ENCODE peak calls at places on chromosomes 3 and 15, in seven cellular contexts. B, G, T, V, K, S and C are unnamed samples.

GRCh38 chr15:93110502-93111040 is 21.6 kb upstream of the RGMA start:
- DNase-seq in S (no peak), T (no peak), V (no peak), K (no peak), B (no peak), G (no peak), C (peak; percentile 30)

GRCh38 chr3:8282541-8283165 is 219.0 kb upstream of the LMCD1 start:
- DNase-seq in V (no peak), B (no peak), T (no peak), K (no peak), S (no peak), G (peak; percentile 9), C (peak; percentile 57)

GRCh38 chr15:95202569-95203349 is 971.4 kb downstream of the MCTP2 start:
- DNase-seq in V (no peak), T (no peak), G (no peak), K (no peak), B (peak; percentile 1), S (no peak), C (no peak)

GRCh38 chr3:114293846-114294245 is at the start of gene TIGIT:
- DNase-seq in S (no peak), B (no peak), G (no peak), V (no peak), K (no peak), T (no peak), C (no peak)

GRCh38 chr3:129106320-129106719 is 15.3 kb downstream of the RAB43 start:
- DNase-seq in B (no peak), S (no peak), G (no peak), V (no peak), K (no peak), T (peak; percentile 52), C (no peak)

GRCh38 chr15:92934706-92935105 is 34.6 kb downstream of the CHD2 start:
- DNase-seq in S (no peak), T (no peak), G (no peak), B (no peak), V (no peak), K (no peak), C (no peak)

GRCh38 chr3:3619815-3620214 is 179.4 kb upstream of the LRRN1 start:
- DNase-seq in T (no peak), G (no peak), B (no peak), K (no peak), S (no peak), V (no peak), C (no peak)

GRCh38 chr3:63344676-63345075 is 66.6 kb downstream of the SYNPR start:
- DNase-seq in K (peak; percentile 49), T (peak; percentile 78), V (no peak), G (no peak), S (no peak), B (no peak), C (peak; percentile 53)

GRCh38 chr3:111069974-111070751 is 1.5 kb upstream of the NECTIN3 start:
- DNase-seq in V (no peak), B (peak; percentile 30), G (peak; percentile 36), K (no peak), T (peak; percentile 44), S (no peak), C (peak; percentile 5)

GRCh38 chr15:92271179-92271578 is 122.5 kb upstream of the ST8SIA2 start:
- DNase-seq in G (no peak), K (no peak), V (no peak), S (no peak), T (peak; percentile 9), B (no peak), C (no peak)

GRCh38 chr3:195394700-195395099 is 48.1 kb downstream of the ACAP2 start:
- DNase-seq in T (peak; percentile 29), S (no peak), K (no peak), V (no peak), G (no peak), B (peak; percentile 49), C (no peak)

DNA sequence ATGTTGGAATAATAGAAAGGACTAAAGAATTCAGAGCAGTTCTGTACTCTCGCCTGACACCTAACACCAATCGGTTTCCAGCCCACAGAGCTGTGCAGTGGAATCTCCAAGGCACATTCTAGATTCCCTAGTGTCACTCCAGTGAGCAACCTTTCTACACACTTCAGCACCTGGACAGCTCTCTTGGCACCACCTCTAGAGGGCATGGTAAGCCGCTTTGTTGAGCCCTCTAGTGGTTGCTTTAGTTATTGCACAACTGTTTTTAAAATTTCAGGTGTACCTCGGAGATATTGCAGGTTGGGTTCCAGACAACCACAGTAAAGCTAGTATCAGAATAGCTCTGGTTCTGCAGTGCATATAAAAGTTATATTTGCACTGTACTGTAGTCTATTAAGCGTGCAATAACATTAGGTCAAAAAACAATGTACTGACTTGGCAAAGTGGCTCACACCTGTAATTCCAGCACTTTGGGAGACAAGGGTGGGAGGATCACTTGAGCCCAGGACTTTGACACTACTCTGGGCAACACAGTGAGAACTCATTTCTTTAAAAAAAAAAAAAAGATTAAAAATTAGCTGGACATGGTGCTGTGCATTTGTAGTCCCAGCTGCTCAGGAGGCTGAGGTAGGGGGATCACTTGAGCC is 26.5 kb upstream of the ERC2 start:
- DNase-seq in K (peak; percentile 81), V (peak; percentile 88), T (peak; percentile 92), G (peak; percentile 84), S (peak; percentile 69), B (peak; percentile 80), C (peak; percentile 71)
- H3K4ac ChIP-seq in K (no peak overlapping the region), V (no peak overlapping the region), T (no peak overlapping the region), G (no peak overlapping the region), S (no peak overlapping the region), B (no peak overlapping the region), C (no peak overlapping the region)

GRCh38 chr15:74422370-74422722 is 11.4 kb downstream of the SEMA7A start:
- DNase-seq in K (no peak), G (no peak), B (no peak), T (no peak), S (no peak), V (no peak), C (no peak)
- H2BK5ac ChIP-seq in K (no peak overlapping the region), G (peak overlapping the region; percentile 9), B (peak overlapping the region; percentile 90), T (peak overlapping the region; percentile 55), S (peak overlapping the region; percentile 84), V (peak overlapping the region; percentile 90), C (no peak overlapping the region)

GRCh38 chr15:89814112-89814742 is 425 bp downstream of the ANPEP start:
- DNase-seq in S (no peak), B (no peak), V (no peak), K (peak; percentile 29), T (no peak), G (peak; percentile 18), C (no peak)
- H3K4ac ChIP-seq in S (no peak overlapping the region), B (peak overlapping the region; percentile 69), V (no peak overlapping the region), K (no peak overlapping the region), T (no peak overlapping the region), G (peak overlapping the region; percentile 70), C (no peak overlapping the region)

DNA sequence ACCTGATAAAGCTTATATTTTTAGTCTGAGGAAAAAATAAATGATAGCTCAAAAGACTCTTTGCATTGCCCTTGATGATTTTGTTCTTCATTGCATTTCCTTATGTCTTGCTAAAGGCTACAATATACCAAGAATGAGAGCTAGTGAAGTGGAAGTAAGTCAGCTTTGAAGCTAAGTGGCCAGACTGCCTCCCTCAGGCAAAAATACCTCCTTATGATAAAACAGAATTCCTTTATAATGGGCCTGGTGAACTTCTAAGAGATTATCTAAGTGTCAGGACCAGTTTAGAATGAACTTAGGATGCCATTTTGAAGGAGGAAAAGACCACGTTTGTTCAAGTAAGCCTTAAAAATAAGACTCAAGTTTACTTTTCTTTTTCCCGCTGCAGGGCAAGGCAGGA is 678.4 kb downstream of the ROBO2 start:
- DNase-seq in K (no peak), G (no peak), B (no peak), T (peak; percentile 45), S (no peak), V (no peak), C (peak; percentile 63)
- H2BK5ac ChIP-seq in K (no peak overlapping the region), G (no peak overlapping the region), B (no peak overlapping the region), T (no peak overlapping the region), S (no peak overlapping the region), V (no peak overlapping the region), C (no peak overlapping the region)

GRCh38 chr3:37140899-37141541 is 33.4 kb downstream of the LRRFIP2 start:
- DNase-seq in G (no peak), S (no peak), T (no peak), K (no peak), B (no peak), V (no peak), C (no peak)
- H3K4ac ChIP-seq in G (no peak overlapping the region), S (no peak overlapping the region), T (no peak overlapping the region), K (no peak overlapping the region), B (no peak overlapping the region), V (no peak overlapping the region), C (no peak overlapping the region)

DNA sequence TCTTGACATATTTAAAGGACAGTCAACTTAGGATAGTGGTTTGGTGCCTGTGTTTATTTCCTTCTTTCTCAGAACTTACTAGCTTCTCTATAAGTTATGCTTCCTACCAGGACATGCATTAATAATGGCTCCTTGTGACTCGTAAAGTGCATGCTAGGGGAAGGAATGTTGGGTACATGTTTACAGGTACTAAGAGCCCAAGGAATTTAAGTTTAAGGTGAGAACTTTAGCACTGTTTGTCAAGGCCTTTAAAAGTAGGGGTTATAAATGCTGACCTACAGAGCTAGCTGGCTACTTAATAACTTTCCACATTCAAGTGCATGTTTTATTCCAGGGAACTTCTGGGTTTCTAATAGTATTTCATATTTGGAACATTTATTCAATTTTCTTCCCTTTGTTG is at the start of gene TMEM207:
- DNase-seq in B (no peak), G (no peak), T (no peak), V (no peak), S (no peak), K (no peak), C (no peak)
- H2BK5ac ChIP-seq in B (no peak within 1 kb of the TSS), G (no peak within 1 kb of the TSS), T (no peak within 1 kb of the TSS), V (no peak within 1 kb of the TSS), S (no peak within 1 kb of the TSS), K (no peak within 1 kb of the TSS), C (no peak within 1 kb of the TSS)

DNA sequence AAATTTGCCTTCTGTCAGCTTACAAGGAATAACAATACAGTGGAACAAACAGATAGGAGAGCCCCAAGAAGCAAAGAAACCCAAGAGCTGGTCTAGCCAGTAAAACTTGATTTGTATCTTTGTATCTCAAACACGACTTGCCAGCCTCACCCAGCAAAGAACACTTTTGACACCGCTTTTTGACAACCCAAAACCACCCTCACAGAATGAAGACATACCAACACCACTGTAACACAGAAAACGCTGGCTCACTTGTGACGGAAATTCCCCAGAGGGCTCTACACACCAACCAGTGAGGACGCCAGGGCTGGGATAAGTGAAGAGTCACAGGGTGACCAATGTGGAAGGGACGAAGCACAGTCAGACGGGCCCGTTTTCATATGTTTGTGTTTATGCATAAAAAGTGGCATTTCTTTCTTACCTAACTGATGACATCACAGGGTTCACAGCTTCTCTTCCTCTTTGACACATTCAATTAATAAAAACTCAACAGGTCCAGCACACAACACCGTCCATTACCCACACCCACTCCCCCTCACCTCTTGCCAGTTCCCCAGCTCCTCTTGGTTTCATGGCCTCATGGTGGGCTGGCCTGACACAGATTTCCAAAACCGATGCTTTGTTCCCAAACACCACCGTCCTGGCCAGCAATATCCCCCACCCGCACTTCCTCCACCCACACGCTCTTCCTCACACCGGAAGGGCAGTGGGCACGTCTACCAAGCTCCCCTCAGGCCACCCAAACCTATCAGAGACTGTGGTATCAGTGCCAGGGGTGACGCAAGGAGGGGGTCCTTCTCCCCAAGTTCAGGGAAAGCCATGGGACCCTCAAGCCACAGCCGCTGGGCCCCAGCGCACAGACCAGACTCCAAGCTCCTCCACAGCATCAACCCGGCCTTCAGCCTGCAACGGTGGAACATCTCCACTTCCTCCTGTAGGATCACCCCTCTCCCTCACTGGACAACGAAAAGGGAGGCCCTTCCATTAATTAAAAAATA is 94.2 kb downstream of the ADAMTS17 start:
- DNase-seq in S (no peak), T (no peak), K (no peak), V (no peak), G (no peak), B (no peak), C (peak; percentile 26)
- H3K4ac ChIP-seq in S (no peak overlapping the region), T (no peak overlapping the region), K (no peak overlapping the region), V (no peak overlapping the region), G (no peak overlapping the region), B (no peak overlapping the region), C (no peak overlapping the region)